ENCODE peak calls at places on chromosomes 6 and 20, in ten cellular contexts. F is AG09319, O is body of pancreas, T is fibroblast of the aortic adventitia, V is lower lobe of right lung, P is HFF-Myc, S is astrocyte of the cerebellum, N is fibroblast of mammary gland, J is tibial nerve, W is GM20000. H is an unnamed sample.

GRCh38 chr6:65937982-65938381 is 231.0 kb upstream of the EYS start:
- DNase-seq in F (no peak), O (no peak), T (no peak), V (no peak), P (no peak), S (no peak), N (peak), J (no peak), W (no peak), H (no peak)

GRCh38 chr6:163943647-163944395 is 529.3 kb downstream of the QKI start:
- DNase-seq in F (no peak), O (no peak), T (no peak), V (no peak), P (no peak), S (peak), N (peak), J (no peak), W (no peak), H (no peak)

GRCh38 chr20:32089637-32090330 is 19.7 kb upstream of the TM9SF4 start:
- DNase-seq in F (no peak), O (no peak), T (no peak), V (no peak), P (no peak), S (no peak), N (no peak), J (no peak), W (no peak), H (no peak)

GRCh38 chr6:63635165-63635562 is 438 bp upstream of the PHF3 start:
- DNase-seq in F (no peak), O (no peak), T (no peak), V (no peak), P (no peak), S (no peak), N (no peak), J (no peak), W (no peak), H (no peak)

GRCh38 chr6:126546771-126547170 is 206.9 kb downstream of the CENPW start:
- DNase-seq in F (no peak), O (no peak), T (peak), V (no peak), P (no peak), S (no peak), N (peak), J (no peak), W (no peak), H (no peak)

GRCh38 chr20:3781153-3781910 is at the start of gene SPEF1:
- DNase-seq in F (peak), O (peak), T (peak), V (peak), P (peak), S (peak), N (peak), J (peak), W (peak), H (peak)

GRCh38 chr20:50113420-50114224 is 672 bp upstream of the UBE2V1 start:
- DNase-seq in F (no peak), O (no peak), T (no peak), V (no peak), P (no peak), S (no peak), N (peak), J (no peak), W (no peak), H (no peak)

GRCh38 chr6:73713426-73714147 is 17.6 kb downstream of the CD109 start:
- DNase-seq in F (no peak), O (no peak), T (no peak), V (no peak), P (no peak), S (no peak), N (no peak), J (no peak), W (no peak), H (no peak)

GRCh38 chr6:127918506-127919427 is 17.9 kb upstream of the THEMIS start:
- DNase-seq in F (no peak), O (no peak), T (no peak), V (no peak), P (no peak), S (no peak), N (no peak), J (no peak), W (no peak), H (no peak)

GRCh38 chr6:105363100-105363754 is 39.7 kb downstream of the PREP start:
- DNase-seq in F (no peak), O (no peak), T (peak), V (no peak), P (no peak), S (peak), N (peak), J (no peak), W (no peak), H (no peak)

GRCh38 chr6:3410385-3411360 is 46.2 kb downstream of the SLC22A23 start:
- DNase-seq in F (no peak), O (peak), T (peak), V (no peak), P (peak), S (peak), N (peak), J (no peak), W (peak), H (peak)

GRCh38 chr6:33552252-33552651 is 27.8 kb downstream of the BAK1 start:
- DNase-seq in F (no peak), O (no peak), T (no peak), V (no peak), P (no peak), S (no peak), N (no peak), J (no peak), W (no peak), H (no peak)

GRCh38 chr6:118514689-118515088 is 33.4 kb upstream of the PLN start:
- DNase-seq in F (no peak), O (no peak), T (no peak), V (no peak), P (no peak), S (no peak), N (no peak), J (no peak), W (no peak), H (no peak)

GRCh38 chr6:19837511-19838441 is 606 bp downstream of the ID4 start:
- DNase-seq in F (no peak), O (peak), T (peak), V (peak), P (no peak), S (no peak), N (no peak), J (no peak), W (peak), H (no peak)

GRCh38 chr20:56372850-56373249 is 14.1 kb downstream of the FAM210B start:
- DNase-seq in F (no peak), O (no peak), T (no peak), V (no peak), P (no peak), S (no peak), N (no peak), J (no peak), W (no peak), H (no peak)

GRCh38 chr20:38918172-38918571 is 8.0 kb upstream of the FAM83D start:
- DNase-seq in F (no peak), O (no peak), T (no peak), V (no peak), P (no peak), S (no peak), N (no peak), J (no peak), W (no peak), H (no peak)

GRCh38 chr6:3861424-3861823 is 12.3 kb downstream of the FAM50B start:
- DNase-seq in F (no peak), O (no peak), T (no peak), V (no peak), P (no peak), S (no peak), N (no peak), J (no peak), W (no peak), H (no peak)

GRCh38 chr20:25024171-25024570 is 31.6 kb upstream of the APMAP start:
- DNase-seq in F (no peak), O (peak), T (no peak), V (no peak), P (no peak), S (no peak), N (no peak), J (no peak), W (no peak), H (no peak)

GRCh38 chr6:87922191-87922946 is 125.3 kb upstream of the SPACA1 start:
- DNase-seq in F (no peak), O (no peak), T (no peak), V (no peak), P (no peak), S (no peak), N (no peak), J (no peak), W (no peak), H (no peak)

GRCh38 chr6:41071923-41072835 is at the start of gene OARD1:
- DNase-seq in F (peak), O (peak), T (peak), V (peak), P (peak), S (peak), N (peak), J (peak), W (peak), H (no peak)

GRCh38 chr6:157989541-157990289 is 8.1 kb downstream of the SYNJ2 start:
- DNase-seq in F (no peak), O (peak), T (peak), V (peak), P (no peak), S (no peak), N (peak), J (no peak), W (no peak), H (no peak)
- TF ChIP-seq CTCF in F (peak), O (no peak), T (no peak), V (no peak), P (no peak), S (peak), N (no peak), J (no peak), W (no peak), H (no peak)

DNA sequence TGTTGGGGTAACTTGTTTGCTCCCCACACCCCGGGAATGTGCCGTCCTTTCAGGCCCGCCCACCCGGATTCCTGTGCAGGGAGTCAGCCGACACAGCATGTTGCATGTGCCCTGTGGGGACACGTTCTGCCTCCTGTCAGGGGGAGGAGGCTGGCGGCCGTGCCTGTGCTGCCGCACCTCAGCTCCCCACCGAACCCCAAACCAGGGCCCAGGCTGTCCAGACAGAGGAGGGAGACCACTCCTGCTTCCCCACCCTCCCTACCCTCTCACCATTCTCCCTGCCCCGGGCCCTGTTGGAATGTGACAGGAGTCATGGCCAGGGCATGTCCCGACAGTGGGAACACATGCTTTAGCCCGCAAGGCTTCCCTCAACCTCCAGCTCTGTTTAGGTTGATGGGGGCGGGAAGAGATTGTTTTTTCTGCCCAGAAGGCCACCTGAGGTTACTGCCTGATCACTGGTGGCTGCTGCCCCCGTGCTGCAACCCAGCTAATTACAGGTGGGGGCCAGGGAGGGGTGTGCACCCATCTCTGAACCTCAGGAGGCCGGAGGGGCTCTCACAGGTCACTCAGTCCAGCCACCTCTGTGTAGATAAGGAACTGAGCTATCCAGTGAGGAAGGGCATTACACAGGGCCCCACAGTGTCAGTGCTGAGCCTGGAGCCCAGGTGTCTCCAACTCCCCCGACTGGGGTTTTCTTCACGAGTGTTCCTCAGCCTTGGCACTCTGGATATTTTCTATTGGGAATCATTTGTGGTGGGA is 13.6 kb downstream of the LRRC73 start:
- DNase-seq in F (no peak), O (no peak), T (peak), V (no peak), P (no peak), S (no peak), N (peak), J (no peak), W (peak), H (peak)
- TF ChIP-seq CTCF in F (peak), O (peak), T (peak), V (peak), P (peak), S (peak), N (peak), J (peak), W (peak), H (peak)

DNA sequence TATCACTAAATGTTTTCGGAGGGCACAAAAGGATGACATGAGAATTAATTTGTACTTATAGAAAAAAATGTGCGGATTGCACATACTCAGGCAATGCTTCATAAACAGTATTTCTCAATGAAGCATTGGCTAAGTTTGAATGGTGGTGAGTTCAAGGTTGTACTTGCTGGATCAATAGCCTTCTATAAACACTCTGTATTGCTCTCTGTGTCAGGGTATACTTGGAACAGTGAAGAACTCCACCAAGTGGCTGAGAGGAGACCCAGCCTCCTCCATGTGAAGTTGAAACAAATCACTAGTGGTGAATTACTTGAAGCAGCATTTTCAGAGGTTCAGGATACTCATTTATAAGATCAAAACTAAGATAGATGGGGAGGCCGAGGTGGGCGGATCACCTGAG is 360.6 kb downstream of the RIMS1 start:
- DNase-seq in F (no peak), O (no peak), T (no peak), V (no peak), P (no peak), S (no peak), N (no peak), J (no peak), W (no peak), H (no peak)
- TF ChIP-seq CTCF in F (no peak), O (no peak), T (no peak), V (no peak), P (no peak), S (no peak), N (no peak), J (no peak), W (no peak), H (peak)

GRCh38 chr20:18259730-18260129 is 28.6 kb upstream of the ZNF133 start:
- DNase-seq in F (no peak), O (no peak), T (no peak), V (no peak), P (no peak), S (no peak), N (no peak), J (no peak), W (no peak), H (no peak)

GRCh38 chr20:18256440-18257090 is 31.8 kb upstream of the ZNF133 start:
- DNase-seq in F (no peak), O (no peak), T (no peak), V (no peak), P (no peak), S (no peak), N (no peak), J (no peak), W (no peak), H (no peak)

GRCh38 chr20:18255526-18255925 is 32.8 kb upstream of the ZNF133 start:
- DNase-seq in F (no peak), O (no peak), T (no peak), V (no peak), P (no peak), S (no peak), N (no peak), J (no peak), W (no peak), H (no peak)

GRCh38 chr20:18254615-18255014 is 33.7 kb upstream of the ZNF133 start:
- DNase-seq in F (no peak), O (no peak), T (no peak), V (no peak), P (no peak), S (no peak), N (no peak), J (no peak), W (no peak), H (no peak)

GRCh38 chr20:18258126-18258860 is 30.0 kb upstream of the ZNF133 start:
- DNase-seq in F (no peak), O (no peak), T (no peak), V (no peak), P (no peak), S (no peak), N (no peak), J (no peak), W (no peak), H (no peak)
- TF ChIP-seq CTCF in F (no peak), O (no peak), T (no peak), V (no peak), P (peak), S (no peak), N (peak), J (no peak), W (no peak), H (no peak)

DNA sequence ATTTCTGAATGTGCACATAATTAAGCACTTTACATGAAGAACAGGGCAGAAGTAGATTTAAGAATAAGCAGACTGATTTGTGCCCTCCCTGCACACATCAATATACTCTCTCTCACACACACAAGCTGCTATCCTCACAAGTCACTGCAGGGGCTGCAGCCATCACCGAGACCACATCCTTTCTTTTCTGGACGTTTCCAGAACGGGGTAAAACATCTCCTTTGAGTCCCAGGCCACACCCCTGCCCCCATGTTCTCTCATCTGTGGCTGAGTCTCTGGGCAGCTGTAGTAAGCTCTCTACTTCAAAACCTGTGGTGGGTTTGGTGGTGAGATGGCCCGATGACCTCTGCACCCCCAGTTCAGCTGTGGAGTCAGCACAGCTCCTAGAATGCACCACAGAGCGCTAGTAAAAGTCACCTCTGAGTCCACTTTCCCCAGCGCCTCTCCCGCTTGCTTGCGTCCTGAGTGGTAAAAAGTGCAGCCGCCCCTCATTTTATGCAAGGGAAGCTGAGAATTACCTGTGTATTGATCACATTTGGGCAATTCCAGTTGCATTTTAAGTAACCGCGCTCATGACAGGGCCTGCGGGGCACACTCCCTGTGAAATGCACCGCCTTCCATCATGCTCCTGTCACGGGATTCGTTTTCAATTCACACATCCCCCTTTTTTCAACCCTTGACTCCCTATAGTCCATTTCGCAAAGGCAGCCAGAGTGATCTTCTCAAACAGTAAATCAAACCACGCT is 115.5 kb downstream of the NFATC2 start:
- DNase-seq in F (no peak), O (no peak), T (no peak), V (no peak), P (no peak), S (no peak), N (no peak), J (no peak), W (no peak), H (no peak)
- TF ChIP-seq CTCF in F (no peak), O (no peak), T (no peak), V (no peak), P (no peak), S (no peak), N (no peak), J (no peak), W (no peak), H (no peak)

DNA sequence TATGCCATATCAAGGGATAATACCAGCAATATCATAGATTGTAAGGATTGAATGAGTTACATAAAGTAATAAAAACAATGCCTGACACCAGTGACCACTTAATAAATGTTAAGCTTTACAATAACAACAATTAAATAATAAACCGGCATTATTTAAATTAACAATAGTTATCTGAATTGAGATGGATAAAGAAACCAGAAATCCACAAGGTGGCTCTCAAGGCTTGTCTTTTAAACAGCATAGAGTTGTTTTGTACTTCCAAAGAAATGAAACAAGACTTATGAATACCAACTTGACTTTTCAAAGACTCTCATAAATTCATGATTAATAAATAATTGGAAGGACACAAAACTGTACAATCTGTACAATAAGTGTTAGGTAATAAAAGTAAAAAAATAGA is 203.1 kb downstream of the ASCC3 start:
- DNase-seq in F (no peak), O (no peak), T (peak), V (no peak), P (no peak), S (no peak), N (peak), J (no peak), W (no peak), H (no peak)
- TF ChIP-seq CTCF in F (no peak), O (no peak), T (no peak), V (no peak), P (no peak), S (no peak), N (no peak), J (no peak), W (no peak), H (peak)

DNA sequence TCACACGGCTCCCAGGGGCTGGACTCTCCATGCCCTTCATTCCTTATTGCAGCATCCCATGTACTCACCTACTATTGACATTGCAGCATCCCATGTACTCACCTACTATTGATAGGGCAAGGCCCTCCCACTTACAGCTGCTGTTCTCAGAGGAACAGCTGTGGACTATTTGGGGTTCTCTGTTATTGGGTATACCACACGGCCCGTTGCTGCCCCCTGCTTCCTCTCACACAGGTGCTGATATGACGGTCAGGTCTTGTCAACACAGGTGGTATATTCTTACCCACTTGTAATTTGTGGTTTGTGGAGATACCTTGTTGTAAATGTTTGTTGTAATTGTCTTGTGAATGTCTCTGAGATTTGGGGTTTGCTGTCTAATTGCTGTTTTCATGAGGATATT is 18.8 kb downstream of the ALDH5A1 start:
- DNase-seq in F (no peak), O (no peak), T (no peak), V (no peak), P (no peak), S (no peak), N (no peak), J (no peak), W (no peak), H (no peak)
- TF ChIP-seq CTCF in F (no peak), O (no peak), T (no peak), V (no peak), P (no peak), S (no peak), N (no peak), J (no peak), W (peak), H (no peak)

H was measured in D721Med.